ENCODE peak calls at places on chromosomes 6 and 20, in eight cellular contexts. I is transverse colon; E is stimulated activated CD4-positive, alpha-beta T cell treated with anti-CD3 and anti-CD28 coated beads, Interleukin-4, amount 100 ng/mL, for 1 hour; U is LHCN-M2; K is tibial artery; C is K562; Z is WTC11; D is NCI-H1105. W is an unnamed sample.

GRCh38 chr6:129497591-129498555 is 212.1 kb downstream of the ARHGAP18 start:
- DNase-seq in C (peak; percentile 9), K (no peak), E (no peak), U (no peak), Z (no peak), I (no peak), D (no peak), W (no peak)

GRCh38 chr6:33143113-33143760 is 49.0 kb downstream of the COL11A2 start:
- DNase-seq in Z (peak; percentile 50), I (no peak), D (no peak), C (no peak), E (no peak), K (no peak), U (no peak), W (no peak)

GRCh38 chr20:3814928-3815495 is 5.3 kb upstream of the AP5S1 start:
- DNase-seq in Z (no peak), E (no peak), I (no peak), K (no peak), C (no peak), U (no peak), D (no peak), W (peak; percentile 64)

GRCh38 chr6:125812394-125813231 is 21.9 kb downstream of the NCOA7 start:
- DNase-seq in U (peak; percentile 89), Z (no peak), K (no peak), C (peak; percentile 73), E (no peak), D (no peak), I (no peak), W (no peak)

GRCh38 chr6:20153194-20153593 is 59.1 kb downstream of the MBOAT1 start:
- DNase-seq in Z (no peak), K (no peak), E (no peak), C (no peak), U (no peak), D (no peak), I (no peak), W (no peak)

GRCh38 chr6:82612475-82612874 is 248.9 kb downstream of the TPBG start:
- DNase-seq in Z (no peak), E (no peak), I (no peak), D (peak; percentile 52), K (no peak), C (no peak), U (peak; percentile 63), W (no peak)

GRCh38 chr20:59662856-59663512 is 58.6 kb downstream of the PHACTR3 start:
- DNase-seq in K (no peak), I (no peak), C (no peak), D (no peak), E (no peak), U (no peak), Z (no peak), W (no peak)

GRCh38 chr6:140462495-140463311 is 1088.3 kb upstream of the CITED2 start:
- DNase-seq in U (peak; percentile 82), C (no peak), K (no peak), D (peak; percentile 38), I (peak; percentile 8), Z (no peak), E (no peak), W (no peak)

GRCh38 chr6:157229733-157230132 is 93.6 kb downstream of the TMEM242 start:
- DNase-seq in C (no peak), E (no peak), I (peak; percentile 66), Z (peak; percentile 43), D (peak; percentile 99), K (peak; percentile 68), U (no peak), W (peak; percentile 42)

GRCh38 chr6:43703512-43704429 is 16.2 kb upstream of the MRPS18A start:
- DNase-seq in Z (no peak), U (no peak), D (no peak), K (no peak), E (no peak), I (no peak), C (no peak), W (no peak)

GRCh38 chr6:118403036-118403435 is 145.1 kb upstream of the PLN start:
- DNase-seq in C (no peak), I (no peak), U (no peak), K (no peak), Z (no peak), D (no peak), E (no peak), W (no peak)

GRCh38 chr20:41308290-41308691 is 9.2 kb downstream of the ZHX3 start:
- DNase-seq in U (peak; percentile 83), I (no peak), D (no peak), E (no peak), K (no peak), C (peak; percentile 20), Z (no peak), W (no peak)

GRCh38 chr6:110708295-110708965 is 106.8 kb downstream of the CDK19 start:
- DNase-seq in E (no peak), D (no peak), Z (no peak), K (no peak), C (no peak), I (no peak), U (peak; percentile 45), W (no peak)

GRCh38 chr6:134379086-134379485 is 61.2 kb upstream of the SGK1 start:
- DNase-seq in Z (peak; percentile 54), D (no peak), U (no peak), K (no peak), I (peak; percentile 84), C (peak; percentile 19), E (peak; percentile 26), W (no peak)

GRCh38 chr20:52083627-52084232 is 107.8 kb downstream of the ZFP64 start:
- DNase-seq in C (peak; percentile 51), E (peak; percentile 21), K (no peak), I (peak; percentile 54), Z (peak; percentile 75), U (peak; percentile 40), D (peak; percentile 19), W (peak; percentile 66)

GRCh38 chr20:22583773-22584629 is at the start of gene FOXA2:
- DNase-seq in E (no peak), Z (peak; percentile 61), U (no peak), K (no peak), I (peak; percentile 79), D (peak; percentile 67), C (peak; percentile 48), W (no peak)

GRCh38 chr6:12750416-12750815 is 33.8 kb downstream of the PHACTR1 start:
- DNase-seq in Z (no peak), U (no peak), I (no peak), K (no peak), C (no peak), E (no peak), D (no peak), W (no peak)

GRCh38 chr20:44552568-44552949 is 29.8 kb upstream of the PKIG start:
- DNase-seq in I (no peak), D (no peak), K (no peak), Z (no peak), E (no peak), U (no peak), C (no peak), W (no peak)

GRCh38 chr20:13068336-13068735 is 59.6 kb downstream of the SPTLC3 start:
- DNase-seq in K (no peak), E (no peak), C (no peak), Z (no peak), D (no peak), I (peak; percentile 64), U (no peak), W (no peak)

GRCh38 chr6:6987749-6988148 is 120.0 kb upstream of the RREB1 start:
- DNase-seq in C (no peak), Z (no peak), U (no peak), D (no peak), I (no peak), K (no peak), E (no peak), W (no peak)

GRCh38 chr6:5084787-5085637 is at the start of gene PPP1R3G:
- DNase-seq in D (peak; percentile 17), I (peak; percentile 45), Z (peak; percentile 44), U (peak; percentile 30), C (no peak), E (no peak), K (peak; percentile 79), W (peak; percentile 86)

GRCh38 chr6:104229057-104229456 is 630.7 kb downstream of the HACE1 start:
- DNase-seq in I (no peak), D (peak; percentile 69), U (no peak), E (no peak), Z (no peak), K (no peak), C (no peak), W (no peak)

GRCh38 chr6:154617175-154617574 is 106.7 kb upstream of the CNKSR3 start:
- DNase-seq in K (no peak), D (no peak), U (no peak), C (no peak), I (no peak), E (no peak), Z (no peak), W (no peak)

GRCh38 chr20:57659789-57660509 is 39.7 kb upstream of the ZBP1 start:
- DNase-seq in U (no peak), K (peak; percentile 61), I (peak; percentile 4), E (no peak), Z (peak; percentile 8), C (no peak), D (no peak), W (peak; percentile 45)

GRCh38 chr6:142537612-142538478 is 236.0 kb downstream of the ADGRG6 start:
- DNase-seq in U (peak; percentile 57), E (no peak), C (peak; percentile 56), I (no peak), D (no peak), Z (peak; percentile 59), K (no peak), W (no peak)

GRCh38 chr20:57439432-57439831 is 48.2 kb downstream of the RBM38 start:
- DNase-seq in D (peak; percentile 59), I (peak; percentile 77), E (no peak), Z (no peak), K (peak; percentile 92), C (no peak), U (no peak), W (peak; percentile 95)

GRCh38 chr20:48667889-48668413 is 159.8 kb downstream of the PREX1 start:
- DNase-seq in E (no peak), I (no peak), D (no peak), Z (no peak), C (no peak), K (no peak), U (no peak), W (no peak)

GRCh38 chr6:44698602-44699001 is 311.1 kb downstream of the CDC5L start:
- DNase-seq in Z (no peak), I (no peak), C (no peak), D (no peak), E (no peak), K (no peak), U (no peak), W (no peak)

GRCh38 chr6:26121141-26122004 is 34.1 kb downstream of the HFE start:
- DNase-seq in K (no peak), E (no peak), Z (no peak), I (no peak), D (no peak), C (peak; percentile 24), U (peak; percentile 15), W (no peak)

GRCh38 chr6:93989630-93990029 is 570.3 kb upstream of the EPHA7 start:
- DNase-seq in Z (no peak), K (no peak), I (no peak), U (no peak), C (no peak), E (no peak), D (no peak), W (no peak)

GRCh38 chr6:83511901-83512681 is at the start of gene PRSS35:
- DNase-seq in Z (peak; percentile 85), C (peak; percentile 59), D (peak; percentile 51), I (peak; percentile 38), E (peak; percentile 10), U (peak; percentile 30), K (peak; percentile 77), W (no peak)

GRCh38 chr6:11824986-11825385 is 46.4 kb upstream of the ADTRP start:
- DNase-seq in Z (no peak), C (no peak), D (no peak), K (no peak), E (no peak), U (peak; percentile 9), I (no peak), W (no peak)

GRCh38 chr6:147266821-147267220 is 62.6 kb downstream of the STXBP5 start:
- DNase-seq in D (no peak), I (no peak), U (no peak), K (no peak), Z (no peak), C (no peak), E (no peak), W (no peak)

GRCh38 chr20:60066438-60066823 is 108.2 kb downstream of the CDH26 start:
- DNase-seq in Z (no peak), K (no peak), D (no peak), E (no peak), C (no peak), U (no peak), I (no peak), W (peak; percentile 14)

W was measured in sigmoid colon.